ENCODE peak calls at places on chromosome 20, in four cellular contexts. M, T, J and V are unnamed samples.

GRCh38 chr20:26216025-26216424 is 519.4 kb upstream of the ZNF337 start:
- DNase-seq in M (no peak), T (no peak), J (no peak), V (no peak)

GRCh38 chr20:43840382-43841070 is 74.1 kb upstream of the TOX2 start:
- DNase-seq in M (peak), T (peak), J (no peak), V (no peak)

GRCh38 chr20:62349537-62350097 is 17.5 kb downstream of the LAMA5 start:
- DNase-seq in M (no peak), T (no peak), J (no peak), V (no peak)

GRCh38 chr20:63968136-63968927 is 1.4 kb downstream of the ZNF512B start:
- DNase-seq in M (no peak), T (no peak), J (no peak), V (no peak)

GRCh38 chr20:50943091-50943490 is 11.9 kb upstream of the ADNP start:
- DNase-seq in M (no peak), T (no peak), J (no peak), V (no peak)

GRCh38 chr20:13029687-13030510 is 21.1 kb downstream of the SPTLC3 start:
- DNase-seq in M (peak), T (no peak), J (no peak), V (no peak)

GRCh38 chr20:11880694-11881093 is 37.0 kb upstream of the BTBD3 start:
- DNase-seq in M (peak), T (no peak), J (no peak), V (no peak)

GRCh38 chr20:25217161-25218108 is 21.9 kb downstream of the ENTPD6 start:
- DNase-seq in M (no peak), T (no peak), J (no peak), V (no peak)

GRCh38 chr20:51738877-51739447 is 29.2 kb downstream of the ATP9A start:
- DNase-seq in M (no peak), T (no peak), J (no peak), V (peak)

GRCh38 chr20:35511814-35512420 is 17.5 kb downstream of the C20orf173 start:
- DNase-seq in M (peak), T (no peak), J (no peak), V (peak)

GRCh38 chr20:62945771-62946339 is 6.7 kb upstream of the SLC17A9 start:
- DNase-seq in M (no peak), T (no peak), J (no peak), V (no peak)

GRCh38 chr20:59018817-59019216 is 412 bp upstream of the TUBB1 start:
- DNase-seq in M (no peak), T (peak), J (no peak), V (no peak)

GRCh38 chr20:45119556-45120266 is 4.6 kb downstream of the WFDC12 start:
- DNase-seq in M (no peak), T (no peak), J (no peak), V (no peak)

GRCh38 chr20:25051386-25052155 is 6.4 kb downstream of the ACSS1 start:
- DNase-seq in M (no peak), T (no peak), J (no peak), V (no peak)

GRCh38 chr20:52454660-52455059 is 263.1 kb upstream of the ZFP64 start:
- DNase-seq in M (no peak), T (no peak), J (no peak), V (no peak)

GRCh38 chr20:8309638-8310037 is 177.6 kb downstream of the PLCB1 start:
- DNase-seq in M (no peak), T (no peak), J (no peak), V (no peak)

GRCh38 chr20:6700563-6701328 is 66.7 kb upstream of the BMP2 start:
- DNase-seq in M (no peak), T (no peak), J (no peak), V (no peak)

GRCh38 chr20:11015440-11015839 is 341.6 kb upstream of the JAG1 start:
- DNase-seq in M (no peak), T (no peak), J (no peak), V (no peak)

GRCh38 chr20:41125530-41126457 is 11.5 kb upstream of the PLCG1 start:
- DNase-seq in M (no peak), T (no peak), J (no peak), V (no peak)

GRCh38 chr20:40797425-40797824 is 108.4 kb upstream of the MAFB start:
- DNase-seq in M (peak), T (no peak), J (no peak), V (no peak)

GRCh38 chr20:10707070-10707469 is 33.3 kb upstream of the JAG1 start:
- DNase-seq in M (no peak), T (no peak), J (no peak), V (no peak)

GRCh38 chr20:59749293-59749680 is 144.9 kb downstream of the PHACTR3 start:
- DNase-seq in M (no peak), T (no peak), J (no peak), V (no peak)

GRCh38 chr20:20404546-20405092 is 36.7 kb downstream of the INSM1 start:
- DNase-seq in M (no peak), T (no peak), J (no peak), V (no peak)

GRCh38 chr20:33275215-33275614 is 7.8 kb upstream of the BPIFB1 start:
- DNase-seq in M (no peak), T (no peak), J (no peak), V (no peak)

GRCh38 chr20:34705383-34706021 is 1.4 kb downstream of the TP53INP2 start:
- DNase-seq in M (peak), T (no peak), J (no peak), V (peak)

GRCh38 chr20:46749164-46749563 is 39.7 kb downstream of the SLC2A10 start:
- DNase-seq in M (no peak), T (no peak), J (no peak), V (no peak)

GRCh38 chr20:49501917-49502316 is 19.4 kb upstream of the KCNB1 start:
- DNase-seq in M (peak), T (no peak), J (no peak), V (peak)
- TF ChIP-seq SRF in M (no peak), T (no peak), J (no peak), V (no peak)

DNA sequence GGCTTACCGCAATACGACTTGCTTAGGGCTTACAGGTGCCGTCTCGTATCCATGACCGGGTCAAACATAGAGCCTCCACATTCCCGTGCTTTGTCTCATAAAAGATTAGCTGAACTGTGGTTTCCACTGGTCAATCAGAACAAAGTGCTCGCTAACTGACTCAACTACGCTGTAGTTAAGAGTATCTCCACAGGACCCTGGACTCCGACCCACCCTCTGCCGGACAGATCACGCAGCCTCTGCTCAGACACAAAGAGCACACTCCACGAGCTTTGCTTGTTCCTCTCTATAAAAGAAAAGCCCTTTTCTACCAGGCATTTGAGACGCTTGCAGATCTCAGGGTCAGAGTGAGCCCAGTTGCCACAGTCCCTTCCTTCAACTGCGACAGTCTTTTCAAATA is 298.8 kb upstream of the CDH4 start:
- DNase-seq in M (no peak), T (no peak), J (no peak), V (no peak)
- TF ChIP-seq TAF1 in M (no peak), T (no peak), J (no peak), V (no peak)

DNA sequence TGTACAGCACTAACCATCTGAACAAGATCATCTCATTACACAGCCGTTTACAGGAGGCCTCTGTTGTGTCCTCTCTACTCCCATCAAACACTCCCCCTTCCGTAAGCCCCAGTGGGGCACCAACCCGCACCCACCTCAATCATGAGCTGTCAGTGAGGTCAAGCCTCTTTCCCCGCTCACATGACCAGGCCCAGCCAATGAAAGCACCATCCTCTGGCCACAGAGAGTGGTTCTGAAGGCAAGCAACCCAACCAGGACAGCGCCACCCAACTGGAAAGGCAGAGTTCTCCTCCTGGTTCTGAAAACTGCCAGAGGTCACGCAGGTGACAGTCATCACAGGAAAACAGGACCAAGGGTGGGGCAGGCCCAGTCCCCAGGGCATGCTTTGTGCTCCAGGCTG is 104.1 kb upstream of the PMEPA1 start:
- DNase-seq in M (no peak), T (no peak), J (no peak), V (no peak)
- TF ChIP-seq SRF in M (no peak), T (no peak), J (no peak), V (no peak)

DNA sequence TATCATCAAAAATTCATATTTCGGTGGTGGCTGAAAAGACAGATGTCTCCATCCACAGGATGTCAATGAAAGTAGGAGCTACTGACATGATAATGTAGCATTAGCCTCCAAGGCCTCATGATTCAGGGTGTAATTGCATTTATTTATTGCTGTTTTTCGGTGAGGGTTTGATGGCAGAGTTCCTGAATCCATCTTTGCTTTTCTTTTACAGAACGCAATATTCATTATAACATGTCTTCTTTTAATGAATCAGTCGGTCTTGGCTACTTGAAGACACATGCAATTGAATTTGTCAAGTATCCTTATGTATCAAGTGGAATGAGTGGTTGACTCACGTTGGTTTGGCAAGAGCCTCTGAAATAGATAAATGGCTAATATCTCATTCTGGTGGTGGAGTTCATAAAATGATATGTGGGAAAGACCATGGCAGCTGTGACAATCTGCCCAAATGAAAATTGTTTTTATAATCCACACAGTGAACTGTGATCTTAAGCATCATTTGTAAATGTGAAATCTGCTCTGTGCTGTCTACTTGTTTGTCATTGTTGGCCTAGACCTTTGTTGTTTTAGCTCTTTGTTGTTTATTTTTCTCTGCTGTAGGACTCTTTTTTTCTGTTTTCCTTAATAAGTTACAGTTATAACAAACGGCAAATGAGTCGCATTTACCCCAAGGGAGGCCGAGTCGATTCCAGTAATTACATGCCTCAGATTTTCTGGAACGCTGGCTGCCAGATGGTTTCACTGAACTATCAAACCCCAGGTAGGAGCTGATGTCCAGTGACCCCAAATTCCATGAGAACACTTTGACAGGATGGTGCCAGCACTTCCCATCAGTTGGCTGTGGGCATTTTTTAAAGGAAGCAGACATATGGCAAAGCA is 105.7 kb upstream of the LAMP5 start:
- DNase-seq in M (no peak), T (no peak), J (no peak), V (no peak)
- TF ChIP-seq TAF1 in M (no peak), T (no peak), J (no peak), V (no peak)